ENCODE peak calls at places on chromosomes 1 and 21, in six cellular contexts. One of them, this sample, is unnamed.
A peak's percentile ranks its signal among the peaks of the same experiment; 100 is the strongest.

GRCh38 chr1:166145496-166145895 is 21.3 kb downstream of the FAM78B start:
- DNase-seq in MG63: no peak
- DNase-seq in IMR-90: no peak
- DNase-seq in PC-3: peak; percentile 80
- DNase-seq in Peyer's patch: no peak
- DNase-seq in CD8-positive, alpha-beta T cell: no peak
- DNase-seq in this sample: no peak

GRCh38 chr1:109156916-109157385 is 43.0 kb downstream of the ELAPOR1 start:
- DNase-seq in MG63: no peak
- DNase-seq in IMR-90: no peak
- DNase-seq in PC-3: no peak
- DNase-seq in Peyer's patch: no peak
- DNase-seq in CD8-positive, alpha-beta T cell: no peak
- DNase-seq in this sample: no peak

GRCh38 chr1:27356628-27357280 is 10.0 kb downstream of the MAP3K6 start:
- DNase-seq in MG63: no peak
- DNase-seq in IMR-90: no peak
- DNase-seq in PC-3: no peak
- DNase-seq in Peyer's patch: peak; percentile 80
- DNase-seq in CD8-positive, alpha-beta T cell: peak; percentile 38
- DNase-seq in this sample: no peak

GRCh38 chr1:160625725-160626498 is 20.9 kb downstream of the SLAMF1 start:
- DNase-seq in MG63: no peak
- DNase-seq in IMR-90: no peak
- DNase-seq in PC-3: no peak
- DNase-seq in Peyer's patch: no peak
- DNase-seq in CD8-positive, alpha-beta T cell: no peak
- DNase-seq in this sample: no peak

GRCh38 chr1:171645553-171646336 is 6.7 kb downstream of the MYOC start:
- DNase-seq in MG63: peak; percentile 96
- DNase-seq in IMR-90: no peak
- DNase-seq in PC-3: no peak
- DNase-seq in Peyer's patch: no peak
- DNase-seq in CD8-positive, alpha-beta T cell: no peak
- DNase-seq in this sample: no peak

GRCh38 chr21:24436236-24436635 is 1171.0 kb downstream of the MRPL39 start:
- DNase-seq in MG63: no peak
- DNase-seq in IMR-90: no peak
- DNase-seq in PC-3: no peak
- DNase-seq in Peyer's patch: no peak
- DNase-seq in CD8-positive, alpha-beta T cell: no peak
- DNase-seq in this sample: no peak

GRCh38 chr1:158145173-158145719 is 35.4 kb upstream of the CD1D start:
- DNase-seq in MG63: peak; percentile 81
- DNase-seq in IMR-90: peak; percentile 57
- DNase-seq in PC-3: peak; percentile 74
- DNase-seq in Peyer's patch: no peak
- DNase-seq in CD8-positive, alpha-beta T cell: no peak
- DNase-seq in this sample: no peak

GRCh38 chr1:201665036-201665435 is 126.1 kb downstream of the NAV1 start:
- DNase-seq in MG63: no peak
- DNase-seq in IMR-90: no peak
- DNase-seq in PC-3: no peak
- DNase-seq in Peyer's patch: no peak
- DNase-seq in CD8-positive, alpha-beta T cell: no peak
- DNase-seq in this sample: no peak

GRCh38 chr1:145824499-145824842 is 471 bp downstream of the POLR3C start:
- DNase-seq in MG63: no peak
- DNase-seq in IMR-90: no peak
- DNase-seq in PC-3: no peak
- DNase-seq in Peyer's patch: no peak
- DNase-seq in CD8-positive, alpha-beta T cell: no peak
- DNase-seq in this sample: no peak

GRCh38 chr1:115193026-115193425 is 103.7 kb upstream of the TSPAN2 start:
- DNase-seq in MG63: no peak
- DNase-seq in IMR-90: no peak
- DNase-seq in PC-3: no peak
- DNase-seq in Peyer's patch: no peak
- DNase-seq in CD8-positive, alpha-beta T cell: no peak
- DNase-seq in this sample: no peak

GRCh38 chr1:27077968-27078367 is 65.3 kb upstream of the TENT5B start:
- DNase-seq in MG63: no peak
- DNase-seq in IMR-90: no peak
- DNase-seq in PC-3: no peak
- DNase-seq in Peyer's patch: no peak
- DNase-seq in CD8-positive, alpha-beta T cell: no peak
- DNase-seq in this sample: no peak

GRCh38 chr1:232300461-232300860 is 329.5 kb downstream of the SIPA1L2 start:
- DNase-seq in MG63: no peak
- DNase-seq in IMR-90: no peak
- DNase-seq in PC-3: no peak
- DNase-seq in Peyer's patch: no peak
- DNase-seq in CD8-positive, alpha-beta T cell: no peak
- DNase-seq in this sample: no peak

GRCh38 chr21:30340714-30341573 is 3.5 kb upstream of the KRTAP27-1 start:
- DNase-seq in MG63: peak; percentile 29
- DNase-seq in IMR-90: peak; percentile 10
- DNase-seq in PC-3: peak; percentile 83
- DNase-seq in Peyer's patch: peak; percentile 75
- DNase-seq in CD8-positive, alpha-beta T cell: no peak
- DNase-seq in this sample: no peak

GRCh38 chr1:161934278-161934608 is 89.4 kb downstream of the OLFML2B start:
- DNase-seq in MG63: no peak
- DNase-seq in IMR-90: no peak
- DNase-seq in PC-3: no peak
- DNase-seq in Peyer's patch: no peak
- DNase-seq in CD8-positive, alpha-beta T cell: no peak
- DNase-seq in this sample: no peak

GRCh38 chr1:231512147-231512698 is 16.2 kb upstream of the TSNAX start:
- DNase-seq in MG63: no peak
- DNase-seq in IMR-90: peak; percentile 54
- DNase-seq in PC-3: peak; percentile 83
- DNase-seq in Peyer's patch: no peak
- DNase-seq in CD8-positive, alpha-beta T cell: no peak
- DNase-seq in this sample: no peak

GRCh38 chr1:197899037-197899436 is 3.4 kb upstream of the C1orf53 start:
- DNase-seq in MG63: no peak
- DNase-seq in IMR-90: no peak
- DNase-seq in PC-3: no peak
- DNase-seq in Peyer's patch: no peak
- DNase-seq in CD8-positive, alpha-beta T cell: no peak
- DNase-seq in this sample: no peak

DNA sequence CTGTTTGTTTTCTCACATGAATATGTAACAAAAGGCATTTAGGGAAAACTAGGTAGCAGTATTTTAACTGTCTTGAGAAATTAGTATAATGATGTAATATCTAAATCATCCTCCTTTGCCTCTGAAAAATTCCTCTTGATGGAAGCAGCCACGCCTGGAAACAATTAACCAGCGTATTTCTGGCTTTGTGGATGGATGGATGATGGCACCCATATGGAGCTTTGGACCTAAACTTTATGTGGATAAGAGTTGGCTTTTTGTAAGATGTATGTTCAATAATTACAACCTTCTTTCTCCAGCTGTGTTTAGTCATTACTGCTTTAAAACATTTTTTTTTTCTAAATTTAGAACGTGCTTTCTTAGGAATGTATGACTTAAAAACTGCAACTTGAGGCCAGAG is 12.7 kb downstream of the CDCA8 start:
- DNase-seq in MG63: no peak
- DNase-seq in IMR-90: peak; percentile 44
- DNase-seq in PC-3: no peak
- DNase-seq in Peyer's patch: no peak
- DNase-seq in CD8-positive, alpha-beta T cell: no peak
- DNase-seq in this sample: no peak
- H3K36me3 ChIP-seq in MG63: peaks cover 87% of the 10 kb centered on the region
- H3K36me3 ChIP-seq in IMR-90: peaks cover 30% of the 10 kb centered on the region
- H3K36me3 ChIP-seq in PC-3: peaks cover 73% of the 10 kb centered on the region
- H3K36me3 ChIP-seq in Peyer's patch: no peaks in the 10 kb centered on the region
- H3K36me3 ChIP-seq in CD8-positive, alpha-beta T cell: no peaks in the 10 kb centered on the region
- H3K36me3 ChIP-seq in this sample: no peaks in the 10 kb centered on the region

GRCh38 chr1:204426474-204426873 is 14.9 kb upstream of the PPP1R15B start:
- DNase-seq in MG63: no peak
- DNase-seq in IMR-90: no peak
- DNase-seq in PC-3: no peak
- DNase-seq in Peyer's patch: no peak
- DNase-seq in CD8-positive, alpha-beta T cell: no peak
- DNase-seq in this sample: no peak

GRCh38 chr1:204424621-204425020 is 13.0 kb upstream of the PPP1R15B start:
- DNase-seq in MG63: no peak
- DNase-seq in IMR-90: no peak
- DNase-seq in PC-3: no peak
- DNase-seq in Peyer's patch: peak; percentile 45
- DNase-seq in CD8-positive, alpha-beta T cell: no peak
- DNase-seq in this sample: no peak

GRCh38 chr1:204429746-204430145 is 18.1 kb upstream of the PPP1R15B start:
- DNase-seq in MG63: no peak
- DNase-seq in IMR-90: no peak
- DNase-seq in PC-3: no peak
- DNase-seq in Peyer's patch: no peak
- DNase-seq in CD8-positive, alpha-beta T cell: no peak
- DNase-seq in this sample: no peak

GRCh38 chr1:204427302-204427701 is 15.7 kb upstream of the PPP1R15B start:
- DNase-seq in MG63: no peak
- DNase-seq in IMR-90: no peak
- DNase-seq in PC-3: no peak
- DNase-seq in Peyer's patch: no peak
- DNase-seq in CD8-positive, alpha-beta T cell: no peak
- DNase-seq in this sample: no peak

DNA sequence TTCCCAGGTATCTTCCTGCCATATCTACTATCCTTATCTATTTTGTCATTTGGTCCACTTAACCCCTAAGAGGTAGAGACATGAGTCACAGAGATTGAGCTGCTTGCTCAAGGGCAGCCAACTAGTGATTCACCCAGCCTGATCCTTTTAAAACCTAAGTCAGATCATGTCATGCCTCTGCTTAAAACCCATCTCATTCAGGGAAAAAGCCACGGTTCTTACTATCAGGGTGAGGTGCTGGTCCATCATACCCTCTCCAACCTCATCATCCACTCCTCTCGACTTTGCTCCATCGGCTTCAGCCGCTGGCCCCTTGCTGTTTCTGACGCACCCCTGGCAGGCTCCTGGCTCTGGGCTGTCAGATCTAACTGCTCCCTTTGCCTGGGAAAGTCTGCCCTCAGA is 14.4 kb upstream of the PPP1R15B start:
- DNase-seq in MG63: peak; percentile 78
- DNase-seq in IMR-90: peak; percentile 89
- DNase-seq in PC-3: peak; percentile 87
- DNase-seq in Peyer's patch: peak; percentile 54
- DNase-seq in CD8-positive, alpha-beta T cell: no peak
- DNase-seq in this sample: no peak
- H3K36me3 ChIP-seq in MG63: peaks cover 3% of the 10 kb centered on the region
- H3K36me3 ChIP-seq in IMR-90: peaks cover 7% of the 10 kb centered on the region
- H3K36me3 ChIP-seq in PC-3: peaks cover 38% of the 10 kb centered on the region
- H3K36me3 ChIP-seq in Peyer's patch: peaks cover 4% of the 10 kb centered on the region
- H3K36me3 ChIP-seq in CD8-positive, alpha-beta T cell: peaks cover 36% of the 10 kb centered on the region
- H3K36me3 ChIP-seq in this sample: peaks cover 72% of the 10 kb centered on the region

GRCh38 chr1:66919063-66919462 is 5.6 kb downstream of the DNAI4 start:
- DNase-seq in MG63: no peak
- DNase-seq in IMR-90: no peak
- DNase-seq in PC-3: no peak
- DNase-seq in Peyer's patch: no peak
- DNase-seq in CD8-positive, alpha-beta T cell: no peak
- DNase-seq in this sample: no peak
- H3K36me3 ChIP-seq in MG63: no peaks in the 10 kb centered on the region
- H3K36me3 ChIP-seq in IMR-90: no peaks in the 10 kb centered on the region
- H3K36me3 ChIP-seq in PC-3: no peaks in the 10 kb centered on the region
- H3K36me3 ChIP-seq in Peyer's patch: no peaks in the 10 kb centered on the region
- H3K36me3 ChIP-seq in CD8-positive, alpha-beta T cell: no peaks in the 10 kb centered on the region
- H3K36me3 ChIP-seq in this sample: no peaks in the 10 kb centered on the region

DNA sequence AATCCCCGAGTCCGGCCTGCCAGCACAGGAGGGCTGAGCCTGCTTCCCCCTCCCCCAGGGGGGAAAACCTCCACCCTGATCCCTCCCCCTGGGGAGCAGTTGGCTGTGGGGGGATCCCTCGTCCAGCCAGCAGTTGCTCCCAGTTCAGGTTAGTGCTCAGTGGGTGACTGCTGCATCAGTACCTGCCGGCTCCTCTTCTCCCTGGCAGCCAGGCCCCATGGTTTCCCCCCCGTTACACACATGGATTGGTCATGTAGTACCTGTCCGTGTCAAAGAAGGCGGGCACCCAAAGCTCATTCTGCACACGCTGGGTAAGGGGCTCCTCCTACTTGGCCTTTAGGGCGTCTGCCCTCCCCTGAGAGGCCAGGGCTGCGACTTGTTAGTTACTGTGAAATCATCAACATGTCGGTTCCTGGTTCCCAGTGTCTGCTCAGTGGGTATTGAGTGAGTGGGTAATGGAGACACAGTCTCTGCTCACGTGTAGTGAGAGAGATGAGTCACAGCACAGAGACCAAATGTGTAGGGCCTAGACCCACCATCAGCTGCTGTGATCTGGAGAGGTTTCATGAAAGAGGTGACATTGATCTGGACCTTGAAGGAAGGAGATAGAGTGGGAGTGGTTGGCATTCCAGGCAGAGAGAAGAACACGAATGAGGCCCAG is 11.5 kb downstream of the NECAP2 start:
- DNase-seq in MG63: no peak
- DNase-seq in IMR-90: no peak
- DNase-seq in PC-3: no peak
- DNase-seq in Peyer's patch: no peak
- DNase-seq in CD8-positive, alpha-beta T cell: no peak
- DNase-seq in this sample: peak; percentile 50
- H3K36me3 ChIP-seq in MG63: peaks cover 43% of the 10 kb centered on the region
- H3K36me3 ChIP-seq in IMR-90: peaks cover 70% of the 10 kb centered on the region
- H3K36me3 ChIP-seq in PC-3: peaks cover 27% of the 10 kb centered on the region
- H3K36me3 ChIP-seq in Peyer's patch: no peaks in the 10 kb centered on the region
- H3K36me3 ChIP-seq in CD8-positive, alpha-beta T cell: peaks cover 69% of the 10 kb centered on the region
- H3K36me3 ChIP-seq in this sample: peaks cover 99% of the 10 kb centered on the region

GRCh38 chr1:154178006-154178405 is 13.9 kb downstream of the TPM3 start:
- DNase-seq in MG63: no peak
- DNase-seq in IMR-90: no peak
- DNase-seq in PC-3: no peak
- DNase-seq in Peyer's patch: no peak
- DNase-seq in CD8-positive, alpha-beta T cell: no peak
- DNase-seq in this sample: no peak
- H3K36me3 ChIP-seq in MG63: peaks cover 89% of the 10 kb centered on the region
- H3K36me3 ChIP-seq in IMR-90: peaks cover 24% of the 10 kb centered on the region
- H3K36me3 ChIP-seq in PC-3: peaks cover 52% of the 10 kb centered on the region
- H3K36me3 ChIP-seq in Peyer's patch: no peaks in the 10 kb centered on the region
- H3K36me3 ChIP-seq in CD8-positive, alpha-beta T cell: peaks cover 16% of the 10 kb centered on the region
- H3K36me3 ChIP-seq in this sample: peaks cover 37% of the 10 kb centered on the region

GRCh38 chr1:42947965-42948732 is 10.5 kb downstream of the SLC2A1 start:
- DNase-seq in MG63: no peak
- DNase-seq in IMR-90: no peak
- DNase-seq in PC-3: no peak
- DNase-seq in Peyer's patch: no peak
- DNase-seq in CD8-positive, alpha-beta T cell: no peak
- DNase-seq in this sample: no peak

GRCh38 chr1:42952353-42953001 is 6.2 kb downstream of the SLC2A1 start:
- DNase-seq in MG63: no peak
- DNase-seq in IMR-90: no peak
- DNase-seq in PC-3: no peak
- DNase-seq in Peyer's patch: peak; percentile 90
- DNase-seq in CD8-positive, alpha-beta T cell: peak; percentile 44
- DNase-seq in this sample: no peak

GRCh38 chr1:42949312-42950145 is 9.1 kb downstream of the SLC2A1 start:
- DNase-seq in MG63: peak; percentile 61
- DNase-seq in IMR-90: no peak
- DNase-seq in PC-3: no peak
- DNase-seq in Peyer's patch: no peak
- DNase-seq in CD8-positive, alpha-beta T cell: no peak
- DNase-seq in this sample: no peak

GRCh38 chr1:42951588-42951987 is 7.1 kb downstream of the SLC2A1 start:
- DNase-seq in MG63: no peak
- DNase-seq in IMR-90: no peak
- DNase-seq in PC-3: no peak
- DNase-seq in Peyer's patch: no peak
- DNase-seq in CD8-positive, alpha-beta T cell: no peak
- DNase-seq in this sample: no peak

GRCh38 chr1:42950146-42950480 is 8.6 kb downstream of the SLC2A1 start:
- DNase-seq in MG63: peak; percentile 63
- DNase-seq in IMR-90: peak; percentile 81
- DNase-seq in PC-3: peak; percentile 79
- DNase-seq in Peyer's patch: no peak
- DNase-seq in CD8-positive, alpha-beta T cell: no peak
- DNase-seq in this sample: no peak
- H3K36me3 ChIP-seq in MG63: peaks cover 45% of the 10 kb centered on the region
- H3K36me3 ChIP-seq in IMR-90: peaks cover 47% of the 10 kb centered on the region
- H3K36me3 ChIP-seq in PC-3: peaks cover 50% of the 10 kb centered on the region
- H3K36me3 ChIP-seq in Peyer's patch: no peaks in the 10 kb centered on the region
- H3K36me3 ChIP-seq in CD8-positive, alpha-beta T cell: no peaks in the 10 kb centered on the region
- H3K36me3 ChIP-seq in this sample: no peaks in the 10 kb centered on the region

This sample was measured in upper lobe of right lung.